ENCODE peak calls at places on chromosomes 13 and 19, in five cellular contexts. A is amygdala, M is H7, Y is bronchial epithelial cell, D is CMK. T is an unnamed sample.

GRCh38 chr13:45873491-45874360 is 22.2 kb upstream of the SIAH3 start:
- DNase-seq in Y (peak), A (no peak), D (no peak), M (peak), T (peak)

GRCh38 chr13:78768950-78769349 is 110.0 kb upstream of the OBI1 start:
- DNase-seq in A (no peak), Y (no peak), M (no peak), D (no peak), T (no peak)

GRCh38 chr19:10766681-10767201 is 48.9 kb downstream of the DNM2 start:
- DNase-seq in A (peak), Y (no peak), D (no peak), M (no peak), T (no peak)

GRCh38 chr13:40315416-40316064 is 350.9 kb downstream of the FOXO1 start:
- DNase-seq in A (no peak), M (peak), Y (peak), D (no peak), T (peak)

GRCh38 chr13:50990540-50991506 is 81.2 kb downstream of the RNASEH2B start:
- DNase-seq in M (peak), A (no peak), Y (no peak), D (no peak), T (no peak)

GRCh38 chr19:49188626-49189200 is 31.1 kb downstream of the TRPM4 start:
- DNase-seq in D (no peak), M (peak), Y (no peak), A (no peak), T (no peak)

GRCh38 chr13:30676672-30677071 is 58.7 kb upstream of the ALOX5AP start:
- DNase-seq in A (no peak), Y (peak), D (no peak), M (peak), T (no peak)

GRCh38 chr13:44365899-44366298 is 7.7 kb upstream of the SERP2 start:
- DNase-seq in A (no peak), Y (no peak), M (no peak), D (no peak), T (no peak)

GRCh38 chr19:31023038-31023437 is 326.2 kb downstream of the TSHZ3 start:
- DNase-seq in D (no peak), Y (no peak), A (no peak), M (no peak), T (no peak)

GRCh38 chr13:110819203-110820014 is 95.5 kb downstream of the ANKRD10 start:
- DNase-seq in A (peak), Y (peak), D (peak), M (peak), T (no peak)

GRCh38 chr13:30049692-30050091 is 199.3 kb upstream of the UBL3 start:
- DNase-seq in D (no peak), Y (peak), A (no peak), M (no peak), T (peak)

GRCh38 chr13:51826606-51827005 is 18.4 kb downstream of the TMEM272 start:
- DNase-seq in M (no peak), D (no peak), A (no peak), Y (peak), T (no peak)

GRCh38 chr13:26971990-26972888 is 199.4 kb downstream of the USP12 start:
- DNase-seq in Y (peak), M (peak), D (no peak), A (no peak), T (no peak)

GRCh38 chr13:58369941-58370340 is 738.4 kb downstream of the PCDH17 start:
- DNase-seq in Y (no peak), D (no peak), A (no peak), M (no peak), T (no peak)

GRCh38 chr19:43784981-43785808 is 4.4 kb upstream of the KCNN4 start:
- DNase-seq in D (no peak), M (peak), A (no peak), Y (peak), T (no peak)

GRCh38 chr19:31438401-31439269 is 89.4 kb upstream of the TSHZ3 start:
- DNase-seq in D (no peak), M (no peak), A (no peak), Y (no peak), T (peak)

GRCh38 chr13:43268632-43269031 is 245.2 kb downstream of the DNAJC15 start:
- DNase-seq in Y (no peak), D (no peak), A (no peak), M (no peak), T (peak)

GRCh38 chr19:5587661-5588060 is 19.9 kb upstream of the TINCR start:
- DNase-seq in Y (no peak), D (no peak), A (no peak), M (no peak), T (no peak)

GRCh38 chr13:82011355-82011754 is 1670.4 kb upstream of the SPRY2 start:
- DNase-seq in M (no peak), Y (no peak), D (no peak), A (no peak), T (no peak)

GRCh38 chr13:99353836-99354235 is 46.6 kb upstream of the GPR183 start:
- DNase-seq in D (no peak), A (no peak), M (no peak), Y (no peak), T (peak)

GRCh38 chr19:40529093-40529954 is 47.3 kb upstream of the SHKBP1 start:
- DNase-seq in M (peak), D (peak), A (peak), Y (peak), T (peak)

GRCh38 chr19:6616011-6616410 is 25.1 kb upstream of the CD70 start:
- DNase-seq in M (no peak), Y (peak), D (no peak), A (no peak), T (no peak)

GRCh38 chr13:77530870-77531269 is 4.6 kb upstream of the SCEL start:
- DNase-seq in D (no peak), Y (no peak), A (no peak), M (no peak), T (peak)

GRCh38 chr13:101499406-101499805 is 46.9 kb downstream of the ITGBL1 start:
- DNase-seq in D (no peak), M (no peak), A (no peak), Y (no peak), T (no peak)

GRCh38 chr13:91184244-91184926 is 163.1 kb upstream of the MIR17HG start:
- DNase-seq in Y (no peak), A (no peak), M (no peak), D (no peak), T (no peak)